ENCODE peak calls at places on chromosomes 13 and 19, in five cellular contexts. One of them, this sample, is unnamed.

GRCh38 chr19:12365372-12366162 is at the start of gene ZNF442:
- DNase-seq in adrenal gland: peak; percentile 98
- DNase-seq in brain microvascular endothelial cell: peak; percentile 95
- DNase-seq in ovary: peak; percentile 95
- DNase-seq in sigmoid colon: peak; percentile 98
- DNase-seq in this sample: peak; percentile 92

GRCh38 chr19:19997656-19998268 is 41.5 kb downstream of the ZNF682 start:
- DNase-seq in adrenal gland: peak; percentile 37
- DNase-seq in ovary: no peak
- DNase-seq in sigmoid colon: no peak
- DNase-seq in brain microvascular endothelial cell: no peak
- DNase-seq in this sample: no peak

GRCh38 chr13:52405767-52406494 is at the start of gene THSD1:
- DNase-seq in sigmoid colon: peak; percentile 82
- DNase-seq in adrenal gland: peak; percentile 47
- DNase-seq in brain microvascular endothelial cell: no peak
- DNase-seq in ovary: peak; percentile 70
- DNase-seq in this sample: peak; percentile 20

GRCh38 chr13:47890146-47890814 is 110.8 kb downstream of the SUCLA2 start:
- DNase-seq in brain microvascular endothelial cell: no peak
- DNase-seq in sigmoid colon: no peak
- DNase-seq in adrenal gland: no peak
- DNase-seq in ovary: no peak
- DNase-seq in this sample: no peak

GRCh38 chr19:1854032-1854541 is 5.8 kb upstream of the REXO1 start:
- DNase-seq in sigmoid colon: peak; percentile 63
- DNase-seq in adrenal gland: no peak
- DNase-seq in ovary: no peak
- DNase-seq in brain microvascular endothelial cell: no peak
- DNase-seq in this sample: no peak

GRCh38 chr13:25267715-25268114 is 19.6 kb downstream of the MTMR6 start:
- DNase-seq in sigmoid colon: no peak
- DNase-seq in ovary: no peak
- DNase-seq in adrenal gland: no peak
- DNase-seq in brain microvascular endothelial cell: no peak
- DNase-seq in this sample: no peak

GRCh38 chr19:13995017-13995728 is 10.9 kb downstream of the RFX1 start:
- DNase-seq in sigmoid colon: no peak
- DNase-seq in adrenal gland: no peak
- DNase-seq in ovary: no peak
- DNase-seq in brain microvascular endothelial cell: no peak
- DNase-seq in this sample: no peak

GRCh38 chr13:108086678-108087077 is 128.7 kb downstream of the LIG4 start:
- DNase-seq in ovary: no peak
- DNase-seq in brain microvascular endothelial cell: peak; percentile 0
- DNase-seq in adrenal gland: no peak
- DNase-seq in sigmoid colon: no peak
- DNase-seq in this sample: no peak

GRCh38 chr13:77528834-77529500 is 6.5 kb upstream of the SCEL start:
- DNase-seq in adrenal gland: peak; percentile 31
- DNase-seq in brain microvascular endothelial cell: no peak
- DNase-seq in ovary: no peak
- DNase-seq in sigmoid colon: no peak
- DNase-seq in this sample: no peak

GRCh38 chr19:39435499-39436349 is at the start of gene RPS16:
- DNase-seq in sigmoid colon: peak; percentile 100
- DNase-seq in adrenal gland: peak; percentile 99
- DNase-seq in brain microvascular endothelial cell: peak; percentile 95
- DNase-seq in ovary: peak; percentile 99
- DNase-seq in this sample: peak; percentile 84

GRCh38 chr13:111295896-111296295 is 24.5 kb upstream of the TEX29 start:
- DNase-seq in sigmoid colon: no peak
- DNase-seq in brain microvascular endothelial cell: no peak
- DNase-seq in ovary: no peak
- DNase-seq in adrenal gland: no peak
- DNase-seq in this sample: no peak

GRCh38 chr13:40895207-40895606 is 105.8 kb downstream of the SLC25A15 start:
- DNase-seq in brain microvascular endothelial cell: no peak
- DNase-seq in sigmoid colon: no peak
- DNase-seq in ovary: no peak
- DNase-seq in adrenal gland: no peak
- DNase-seq in this sample: no peak
- TF ChIP-seq CTCF in brain microvascular endothelial cell: no peak
- TF ChIP-seq CTCF in sigmoid colon: no peak
- TF ChIP-seq CTCF in ovary: no peak
- TF ChIP-seq CTCF in adrenal gland: no peak
- TF ChIP-seq CTCF in this sample: no peak

DNA sequence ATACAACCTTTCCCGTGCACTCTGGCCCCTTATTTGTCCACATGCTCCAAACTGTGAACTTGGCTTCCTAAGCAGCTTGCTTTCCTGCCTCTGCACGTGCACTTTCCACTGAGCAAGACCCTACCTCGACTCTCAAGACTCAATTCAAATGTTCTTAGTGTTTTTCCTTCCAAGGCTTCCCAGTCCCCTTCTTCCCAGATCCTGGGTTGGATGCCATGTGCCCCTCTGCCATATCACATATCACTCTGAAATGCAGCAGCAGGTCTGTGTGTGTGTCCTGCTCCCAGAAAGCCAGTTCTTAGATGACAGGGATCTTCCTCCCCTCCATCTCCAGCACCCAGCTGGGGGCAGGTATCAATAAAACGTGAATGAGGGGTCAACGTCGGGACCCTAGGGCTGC is 3.0 kb downstream of the ZNF557 start:
- DNase-seq in adrenal gland: no peak
- DNase-seq in sigmoid colon: no peak
- DNase-seq in brain microvascular endothelial cell: no peak
- DNase-seq in ovary: no peak
- DNase-seq in this sample: no peak
- H3K36me3 ChIP-seq in adrenal gland: peaks cover 62% of the 10 kb centered on the region
- H3K36me3 ChIP-seq in sigmoid colon: peaks cover 62% of the 10 kb centered on the region
- H3K36me3 ChIP-seq in brain microvascular endothelial cell: peaks cover 49% of the 10 kb centered on the region
- H3K36me3 ChIP-seq in ovary: peaks cover 6% of the 10 kb centered on the region
- H3K36me3 ChIP-seq in this sample: peaks cover 25% of the 10 kb centered on the region

DNA sequence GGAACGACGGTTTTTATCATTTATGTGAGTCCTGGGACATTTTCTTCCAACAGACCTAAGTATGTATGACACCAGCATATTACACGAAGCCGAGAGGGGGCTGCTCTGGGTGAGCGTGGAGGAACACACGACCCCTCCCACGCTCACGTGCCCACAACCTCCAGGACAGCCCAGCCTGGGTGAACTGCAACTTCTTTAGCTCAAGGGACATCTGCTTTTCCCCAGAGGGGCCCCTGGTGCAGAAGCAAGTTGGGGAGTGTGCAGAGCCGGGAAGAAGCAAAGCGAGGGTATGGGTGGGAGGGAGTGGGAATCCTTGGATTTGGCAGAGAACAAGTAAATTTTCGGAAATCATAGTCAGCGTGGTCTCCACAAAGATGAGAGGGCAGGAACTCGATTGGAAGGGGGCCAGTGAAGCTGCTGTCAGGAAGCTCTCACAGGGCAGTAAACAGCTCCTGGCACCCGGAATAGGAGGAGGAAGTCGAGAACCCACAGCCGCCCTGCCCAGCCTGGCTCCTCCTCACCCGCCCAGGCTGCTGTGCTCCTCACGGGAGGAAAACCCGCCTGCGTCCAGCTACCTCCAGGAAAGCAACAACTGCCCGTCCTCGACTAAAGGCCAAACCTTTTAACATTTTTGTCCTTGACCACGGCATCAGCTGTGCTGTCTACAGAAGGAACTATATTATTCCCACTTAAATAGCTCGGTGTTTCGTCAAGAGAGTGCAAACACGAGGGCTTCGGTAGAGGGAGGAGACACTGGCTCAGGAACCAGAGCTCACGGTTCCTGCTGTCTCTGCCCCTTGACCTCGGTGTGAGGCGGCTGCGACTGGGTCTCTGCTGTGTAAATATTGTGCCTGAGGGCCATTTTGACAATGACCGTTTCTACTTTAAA is 17.2 kb upstream of the CFAP97D2 start:
- DNase-seq in brain microvascular endothelial cell: no peak
- DNase-seq in sigmoid colon: no peak
- DNase-seq in ovary: peak; percentile 64
- DNase-seq in adrenal gland: peak; percentile 45
- DNase-seq in this sample: peak; percentile 8
- H3K4me3 ChIP-seq in brain microvascular endothelial cell: peak overlapping the region; percentile 12
- H3K4me3 ChIP-seq in sigmoid colon: no peak overlapping the region
- H3K4me3 ChIP-seq in ovary: no peak overlapping the region
- H3K4me3 ChIP-seq in adrenal gland: no peak overlapping the region
- H3K4me3 ChIP-seq in this sample: peak overlapping the region; percentile 13

DNA sequence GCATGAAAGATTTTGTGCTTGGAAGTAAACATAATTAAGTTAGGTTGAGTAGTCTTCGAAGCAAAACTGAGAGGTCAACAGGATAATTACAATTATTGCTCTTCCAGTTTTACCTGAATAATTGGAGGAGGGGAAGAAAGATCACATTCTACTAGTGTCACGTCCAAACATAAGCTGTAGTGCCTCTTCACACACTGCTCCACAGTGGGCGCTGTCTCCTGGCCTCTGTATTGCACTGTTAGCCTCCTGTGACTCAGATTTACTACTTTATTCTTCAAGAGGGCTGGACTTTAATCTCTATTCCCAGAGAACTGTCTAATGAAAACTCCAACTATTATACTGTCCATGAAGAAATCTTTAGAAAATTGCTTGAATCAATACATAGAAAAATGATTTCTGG is 62.9 kb downstream of the TRPC4 start:
- DNase-seq in sigmoid colon: no peak
- DNase-seq in brain microvascular endothelial cell: no peak
- DNase-seq in ovary: no peak
- DNase-seq in adrenal gland: no peak
- DNase-seq in this sample: peak; percentile 10
- TF ChIP-seq CTCF in sigmoid colon: no peak
- TF ChIP-seq CTCF in brain microvascular endothelial cell: peak; percentile 39
- TF ChIP-seq CTCF in ovary: no peak
- TF ChIP-seq CTCF in adrenal gland: no peak
- TF ChIP-seq CTCF in this sample: peak; percentile 17

GRCh38 chr19:53576941-53577653 is 39.2 kb downstream of the ZNF331 start:
- DNase-seq in ovary: no peak
- DNase-seq in sigmoid colon: no peak
- DNase-seq in brain microvascular endothelial cell: no peak
- DNase-seq in adrenal gland: no peak
- DNase-seq in this sample: no peak
- H3K36me3 ChIP-seq in ovary: no peaks in the 10 kb centered on the region
- H3K36me3 ChIP-seq in sigmoid colon: peaks cover 44% of the 10 kb centered on the region
- H3K36me3 ChIP-seq in brain microvascular endothelial cell: peaks cover 40% of the 10 kb centered on the region
- H3K36me3 ChIP-seq in adrenal gland: peaks cover 55% of the 10 kb centered on the region
- H3K36me3 ChIP-seq in this sample: peaks cover 7% of the 10 kb centered on the region

DNA sequence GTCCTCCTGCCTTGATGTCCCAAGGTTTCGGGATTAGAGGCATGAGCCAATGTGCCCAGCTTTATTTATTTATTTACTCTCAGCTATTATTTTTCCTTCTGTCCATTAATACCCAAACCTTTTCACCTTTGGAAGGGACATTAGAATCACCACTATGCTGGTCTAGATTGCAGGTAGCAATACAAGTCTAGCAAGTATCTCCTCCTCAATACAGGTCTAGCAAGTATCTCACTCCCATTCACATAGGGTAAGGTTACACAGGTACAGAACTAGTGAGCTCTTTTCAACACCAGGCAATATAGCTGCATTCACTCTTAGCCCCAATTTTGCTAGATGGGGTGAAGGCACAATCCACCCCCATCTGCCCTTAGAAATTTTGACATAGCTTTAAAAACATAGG is 17.4 kb upstream of the SPRYD7 start:
- DNase-seq in adrenal gland: no peak
- DNase-seq in ovary: no peak
- DNase-seq in sigmoid colon: no peak
- DNase-seq in brain microvascular endothelial cell: no peak
- DNase-seq in this sample: peak; percentile 6
- H3K4me3 ChIP-seq in adrenal gland: no peak overlapping the region
- H3K4me3 ChIP-seq in ovary: no peak overlapping the region
- H3K4me3 ChIP-seq in sigmoid colon: no peak overlapping the region
- H3K4me3 ChIP-seq in brain microvascular endothelial cell: no peak overlapping the region
- H3K4me3 ChIP-seq in this sample: no peak overlapping the region

DNA sequence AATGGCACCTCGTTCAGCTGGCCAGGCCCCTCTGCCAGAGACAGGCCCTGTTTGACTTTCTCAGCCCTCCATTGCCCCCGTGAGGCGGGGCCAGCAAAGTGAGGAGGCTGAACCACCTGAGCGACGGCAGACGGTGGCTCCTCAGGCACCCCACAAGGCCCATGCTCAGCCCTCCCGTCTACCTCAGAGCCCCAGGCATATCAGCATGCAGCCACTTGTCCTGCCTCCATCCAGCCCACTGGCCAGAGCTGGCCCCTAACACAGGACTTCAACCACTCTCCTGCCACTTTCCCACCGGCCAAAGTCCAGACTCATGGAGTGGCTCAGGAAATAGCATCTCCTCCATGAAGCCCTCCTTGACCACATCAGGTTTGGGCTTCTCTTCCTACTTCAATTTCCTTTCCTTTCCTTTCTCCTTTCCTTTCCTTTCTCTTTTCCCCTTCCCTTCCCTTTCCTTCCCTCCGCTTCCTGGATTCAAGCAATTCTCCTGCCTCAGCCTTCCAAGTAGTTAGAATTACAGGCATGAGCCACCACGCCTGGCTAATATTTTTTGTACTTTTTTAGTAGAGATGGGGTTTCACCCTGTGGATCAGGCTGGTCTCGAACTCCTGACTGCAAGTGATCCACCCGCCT is 9.3 kb downstream of the SLC7A10 start:
- DNase-seq in sigmoid colon: no peak
- DNase-seq in brain microvascular endothelial cell: no peak
- DNase-seq in ovary: no peak
- DNase-seq in adrenal gland: no peak
- DNase-seq in this sample: no peak
- TF ChIP-seq CTCF in sigmoid colon: no peak
- TF ChIP-seq CTCF in brain microvascular endothelial cell: no peak
- TF ChIP-seq CTCF in ovary: no peak
- TF ChIP-seq CTCF in adrenal gland: no peak
- TF ChIP-seq CTCF in this sample: no peak

GRCh38 chr19:6774821-6775707 is 2.6 kb downstream of the VAV1 start:
- DNase-seq in adrenal gland: no peak
- DNase-seq in brain microvascular endothelial cell: no peak
- DNase-seq in ovary: no peak
- DNase-seq in sigmoid colon: no peak
- DNase-seq in this sample: no peak

GRCh38 chr19:6779204-6779603 is 6.7 kb downstream of the VAV1 start:
- DNase-seq in adrenal gland: no peak
- DNase-seq in brain microvascular endothelial cell: no peak
- DNase-seq in sigmoid colon: no peak
- DNase-seq in ovary: no peak
- DNase-seq in this sample: no peak

GRCh38 chr19:6776999-6777398 is 4.5 kb downstream of the VAV1 start:
- DNase-seq in sigmoid colon: no peak
- DNase-seq in brain microvascular endothelial cell: no peak
- DNase-seq in ovary: no peak
- DNase-seq in adrenal gland: no peak
- DNase-seq in this sample: no peak

GRCh38 chr19:6778386-6778785 is 5.9 kb downstream of the VAV1 start:
- DNase-seq in brain microvascular endothelial cell: no peak
- DNase-seq in adrenal gland: no peak
- DNase-seq in sigmoid colon: no peak
- DNase-seq in ovary: no peak
- DNase-seq in this sample: no peak

GRCh38 chr19:6777434-6777833 is 4.9 kb downstream of the VAV1 start:
- DNase-seq in adrenal gland: no peak
- DNase-seq in ovary: no peak
- DNase-seq in brain microvascular endothelial cell: no peak
- DNase-seq in sigmoid colon: no peak
- DNase-seq in this sample: no peak
- H3K36me3 ChIP-seq in adrenal gland: no peaks in the 10 kb centered on the region
- H3K36me3 ChIP-seq in ovary: no peaks in the 10 kb centered on the region
- H3K36me3 ChIP-seq in brain microvascular endothelial cell: no peaks in the 10 kb centered on the region
- H3K36me3 ChIP-seq in sigmoid colon: no peaks in the 10 kb centered on the region
- H3K36me3 ChIP-seq in this sample: no peaks in the 10 kb centered on the region

GRCh38 chr19:17192751-17193150 is 22.4 kb upstream of the USE1 start:
- DNase-seq in brain microvascular endothelial cell: no peak
- DNase-seq in adrenal gland: no peak
- DNase-seq in sigmoid colon: no peak
- DNase-seq in ovary: no peak
- DNase-seq in this sample: no peak
- H3K4me3 ChIP-seq in brain microvascular endothelial cell: no peak overlapping the region
- H3K4me3 ChIP-seq in adrenal gland: no peak overlapping the region
- H3K4me3 ChIP-seq in sigmoid colon: no peak overlapping the region
- H3K4me3 ChIP-seq in ovary: no peak overlapping the region
- H3K4me3 ChIP-seq in this sample: no peak overlapping the region

GRCh38 chr19:38264486-38265212 is at the start of gene SPINT2:
- DNase-seq in ovary: peak; percentile 74
- DNase-seq in adrenal gland: no peak
- DNase-seq in sigmoid colon: no peak
- DNase-seq in brain microvascular endothelial cell: no peak
- DNase-seq in this sample: no peak
- TF ChIP-seq CTCF in ovary: no peak
- TF ChIP-seq CTCF in adrenal gland: no peak
- TF ChIP-seq CTCF in sigmoid colon: no peak
- TF ChIP-seq CTCF in brain microvascular endothelial cell: no peak
- TF ChIP-seq CTCF in this sample: no peak

This sample was measured in bronchial epithelial cell.